ENCODE peak calls at places on chromosome 16, in four cellular contexts. K, V, I and H are unnamed samples.

GRCh38 chr16:72848759-72849664 is 198.9 kb downstream of the ZFHX3 start:
- DNase-seq in K (peak; percentile 85), I (peak; percentile 79), V (no peak), H (peak; percentile 67)

GRCh38 chr16:85610059-85610445 is 3.1 kb upstream of the GSE1 start:
- DNase-seq in I (no peak), V (no peak), K (no peak), H (no peak)

GRCh38 chr16:14278749-14279148 is 207.6 kb downstream of the MRTFB start:
- DNase-seq in K (no peak), V (no peak), I (no peak), H (no peak)

GRCh38 chr16:8370374-8371015 is 219.8 kb downstream of the TMEM114 start:
- DNase-seq in I (no peak), K (no peak), V (no peak), H (peak; percentile 12)

GRCh38 chr16:17159616-17160015 is 311.1 kb downstream of the XYLT1 start:
- DNase-seq in I (no peak), K (no peak), V (no peak), H (no peak)

GRCh38 chr16:85138825-85139627 is 26.8 kb upstream of the CIBAR2 start:
- DNase-seq in I (no peak), V (no peak), K (no peak), H (no peak)

GRCh38 chr16:50198802-50199410 is 45.8 kb downstream of the TENT4B start:
- DNase-seq in V (no peak), K (no peak), I (no peak), H (no peak)

GRCh38 chr16:70685061-70685937 is 554 bp downstream of the MTSS2 start:
- DNase-seq in I (no peak), K (no peak), V (no peak), H (no peak)

GRCh38 chr16:69727916-69728270 is 1.5 kb upstream of the NQO1 start:
- DNase-seq in V (no peak), K (no peak), I (peak; percentile 48), H (no peak)

GRCh38 chr16:48607056-48607825 is 2.7 kb downstream of the N4BP1 start:
- DNase-seq in K (peak; percentile 27), V (no peak), I (no peak), H (no peak)

GRCh38 chr16:51399908-51400670 is 249.0 kb upstream of the SALL1 start:
- DNase-seq in K (peak; percentile 20), I (no peak), V (no peak), H (no peak)

GRCh38 chr16:86414991-86415740 is 95.2 kb upstream of the FOXF1 start:
- DNase-seq in V (no peak), I (no peak), K (no peak), H (no peak)

GRCh38 chr16:49488336-49488735 is 114.7 kb downstream of the C16orf78 start:
- DNase-seq in K (no peak), V (no peak), I (no peak), H (no peak)

GRCh38 chr16:11901091-11901490 is 14.7 kb downstream of the GSPT1 start:
- DNase-seq in V (no peak), K (no peak), I (no peak), H (no peak)

GRCh38 chr16:69100046-69100765 is 5.2 kb upstream of the HAS3 start:
- DNase-seq in K (no peak), I (no peak), V (no peak), H (no peak)

GRCh38 chr16:51759329-51759728 is 608.3 kb upstream of the SALL1 start:
- DNase-seq in V (no peak), I (no peak), K (no peak), H (no peak)

GRCh38 chr16:86961133-86961720 is 356.0 kb downstream of the C16orf95 start:
- DNase-seq in V (no peak), K (peak; percentile 27), I (no peak), H (no peak)